ENCODE peak calls at places on chromosomes 12 and 14, in ten cellular contexts. One of them, this sample, is unnamed.

GRCh38 chr12:105462841-105463240 is 132.3 kb downstream of the C12orf75 start:
- DNase-seq in left lung: no peak
- DNase-seq in naive thymus-derived CD4-positive, alpha-beta T cell: no peak
- DNase-seq in psoas muscle: no peak
- DNase-seq in stomach: no peak
- DNase-seq in transverse colon: no peak
- DNase-seq in neuronal stem cell: no peak
- DNase-seq in mesenchymal stem cell: no peak
- DNase-seq in hepatocyte: no peak
- DNase-seq in HepG2: no peak
- DNase-seq in this sample: no peak

GRCh38 chr12:42779186-42779859 is 189.8 kb upstream of the PRICKLE1 start:
- DNase-seq in left lung: no peak
- DNase-seq in naive thymus-derived CD4-positive, alpha-beta T cell: no peak
- DNase-seq in psoas muscle: peak; percentile 25
- DNase-seq in stomach: no peak
- DNase-seq in transverse colon: no peak
- DNase-seq in neuronal stem cell: no peak
- DNase-seq in mesenchymal stem cell: no peak
- DNase-seq in hepatocyte: no peak
- DNase-seq in HepG2: no peak
- DNase-seq in this sample: peak; percentile 19

GRCh38 chr12:19190292-19191031 is 60.9 kb downstream of the PLEKHA5 start:
- DNase-seq in left lung: no peak
- DNase-seq in naive thymus-derived CD4-positive, alpha-beta T cell: no peak
- DNase-seq in psoas muscle: no peak
- DNase-seq in stomach: no peak
- DNase-seq in transverse colon: no peak
- DNase-seq in neuronal stem cell: no peak
- DNase-seq in mesenchymal stem cell: peak; percentile 57
- DNase-seq in hepatocyte: no peak
- DNase-seq in HepG2: no peak
- DNase-seq in this sample: no peak

GRCh38 chr12:64736771-64737170 is 22.4 kb downstream of the GNS start:
- DNase-seq in left lung: no peak
- DNase-seq in naive thymus-derived CD4-positive, alpha-beta T cell: no peak
- DNase-seq in psoas muscle: no peak
- DNase-seq in stomach: no peak
- DNase-seq in transverse colon: no peak
- DNase-seq in neuronal stem cell: no peak
- DNase-seq in mesenchymal stem cell: no peak
- DNase-seq in hepatocyte: no peak
- DNase-seq in HepG2: no peak
- DNase-seq in this sample: no peak

GRCh38 chr12:87112946-87113345 is 856.8 kb upstream of the MGAT4C start:
- DNase-seq in left lung: no peak
- DNase-seq in naive thymus-derived CD4-positive, alpha-beta T cell: no peak
- DNase-seq in psoas muscle: no peak
- DNase-seq in stomach: no peak
- DNase-seq in transverse colon: no peak
- DNase-seq in neuronal stem cell: no peak
- DNase-seq in mesenchymal stem cell: no peak
- DNase-seq in hepatocyte: no peak
- DNase-seq in HepG2: no peak
- DNase-seq in this sample: no peak

GRCh38 chr12:5565933-5566632 is 134.2 kb downstream of the NTF3 start:
- DNase-seq in left lung: no peak
- DNase-seq in naive thymus-derived CD4-positive, alpha-beta T cell: no peak
- DNase-seq in psoas muscle: no peak
- DNase-seq in stomach: no peak
- DNase-seq in transverse colon: no peak
- DNase-seq in neuronal stem cell: no peak
- DNase-seq in mesenchymal stem cell: no peak
- DNase-seq in hepatocyte: no peak
- DNase-seq in HepG2: no peak
- DNase-seq in this sample: no peak

GRCh38 chr12:110102255-110102654 is 21.9 kb upstream of the IFT81 start:
- DNase-seq in left lung: no peak
- DNase-seq in naive thymus-derived CD4-positive, alpha-beta T cell: no peak
- DNase-seq in psoas muscle: peak; percentile 50
- DNase-seq in stomach: no peak
- DNase-seq in transverse colon: no peak
- DNase-seq in neuronal stem cell: no peak
- DNase-seq in mesenchymal stem cell: peak; percentile 75
- DNase-seq in hepatocyte: peak; percentile 39
- DNase-seq in HepG2: peak; percentile 92
- DNase-seq in this sample: no peak

GRCh38 chr12:94636462-94637085 is 13.8 kb downstream of the TMCC3 start:
- DNase-seq in left lung: no peak
- DNase-seq in naive thymus-derived CD4-positive, alpha-beta T cell: no peak
- DNase-seq in psoas muscle: no peak
- DNase-seq in stomach: no peak
- DNase-seq in transverse colon: no peak
- DNase-seq in neuronal stem cell: no peak
- DNase-seq in mesenchymal stem cell: peak; percentile 33
- DNase-seq in hepatocyte: peak; percentile 41
- DNase-seq in HepG2: no peak
- DNase-seq in this sample: peak; percentile 20

GRCh38 chr14:76421662-76422061 is 45.7 kb downstream of the ESRRB start:
- DNase-seq in left lung: no peak
- DNase-seq in naive thymus-derived CD4-positive, alpha-beta T cell: no peak
- DNase-seq in psoas muscle: no peak
- DNase-seq in stomach: no peak
- DNase-seq in transverse colon: no peak
- DNase-seq in neuronal stem cell: no peak
- DNase-seq in mesenchymal stem cell: no peak
- DNase-seq in hepatocyte: no peak
- DNase-seq in HepG2: no peak
- DNase-seq in this sample: no peak

GRCh38 chr12:12275874-12276273 is 9.0 kb upstream of the LRP6 start:
- DNase-seq in left lung: no peak
- DNase-seq in naive thymus-derived CD4-positive, alpha-beta T cell: no peak
- DNase-seq in psoas muscle: no peak
- DNase-seq in stomach: no peak
- DNase-seq in transverse colon: no peak
- DNase-seq in neuronal stem cell: no peak
- DNase-seq in mesenchymal stem cell: no peak
- DNase-seq in hepatocyte: no peak
- DNase-seq in HepG2: no peak
- DNase-seq in this sample: no peak

GRCh38 chr12:132494294-132495164 is 4.6 kb downstream of the FBRSL1 start:
- DNase-seq in left lung: no peak
- DNase-seq in naive thymus-derived CD4-positive, alpha-beta T cell: no peak
- DNase-seq in psoas muscle: no peak
- DNase-seq in stomach: peak; percentile 70
- DNase-seq in transverse colon: no peak
- DNase-seq in neuronal stem cell: no peak
- DNase-seq in mesenchymal stem cell: no peak
- DNase-seq in hepatocyte: peak; percentile 57
- DNase-seq in HepG2: no peak
- DNase-seq in this sample: no peak

GRCh38 chr12:95182868-95183415 is 34.3 kb downstream of the FGD6 start:
- DNase-seq in left lung: no peak
- DNase-seq in naive thymus-derived CD4-positive, alpha-beta T cell: no peak
- DNase-seq in psoas muscle: no peak
- DNase-seq in stomach: no peak
- DNase-seq in transverse colon: no peak
- DNase-seq in neuronal stem cell: no peak
- DNase-seq in mesenchymal stem cell: peak; percentile 77
- DNase-seq in hepatocyte: no peak
- DNase-seq in HepG2: no peak
- DNase-seq in this sample: no peak

GRCh38 chr14:100303179-100303578 is 3.1 kb downstream of the SLC25A29 start:
- DNase-seq in left lung: no peak
- DNase-seq in naive thymus-derived CD4-positive, alpha-beta T cell: no peak
- DNase-seq in psoas muscle: no peak
- DNase-seq in stomach: no peak
- DNase-seq in transverse colon: no peak
- DNase-seq in neuronal stem cell: no peak
- DNase-seq in mesenchymal stem cell: peak; percentile 38
- DNase-seq in hepatocyte: no peak
- DNase-seq in HepG2: no peak
- DNase-seq in this sample: no peak

GRCh38 chr12:47903151-47903611 is 1.6 kb downstream of the VDR start:
- DNase-seq in left lung: peak; percentile 61
- DNase-seq in naive thymus-derived CD4-positive, alpha-beta T cell: no peak
- DNase-seq in psoas muscle: peak; percentile 34
- DNase-seq in stomach: peak; percentile 53
- DNase-seq in transverse colon: peak; percentile 76
- DNase-seq in neuronal stem cell: no peak
- DNase-seq in mesenchymal stem cell: peak; percentile 64
- DNase-seq in hepatocyte: peak; percentile 44
- DNase-seq in HepG2: no peak
- DNase-seq in this sample: no peak

GRCh38 chr12:50219544-50219943 is 52.4 kb upstream of the CERS5 start:
- DNase-seq in left lung: no peak
- DNase-seq in naive thymus-derived CD4-positive, alpha-beta T cell: no peak
- DNase-seq in psoas muscle: no peak
- DNase-seq in stomach: no peak
- DNase-seq in transverse colon: no peak
- DNase-seq in neuronal stem cell: no peak
- DNase-seq in mesenchymal stem cell: no peak
- DNase-seq in hepatocyte: no peak
- DNase-seq in HepG2: no peak
- DNase-seq in this sample: no peak
- H3K4me3 ChIP-seq in left lung: peak overlapping the region; percentile 35
- H3K4me3 ChIP-seq in naive thymus-derived CD4-positive, alpha-beta T cell: no peak overlapping the region
- H3K4me3 ChIP-seq in psoas muscle: peak overlapping the region; percentile 61
- H3K4me3 ChIP-seq in stomach: peak overlapping the region; percentile 45
- H3K4me3 ChIP-seq in transverse colon: no peak overlapping the region
- H3K4me3 ChIP-seq in neuronal stem cell: no peak overlapping the region
- H3K4me3 ChIP-seq in mesenchymal stem cell: no peak overlapping the region
- H3K4me3 ChIP-seq in hepatocyte: no peak overlapping the region
- H3K4me3 ChIP-seq in HepG2: no peak overlapping the region
- H3K4me3 ChIP-seq in this sample: peak overlapping the region; percentile 43

GRCh38 chr12:117100251-117100650 is 1.0 kb upstream of the TESC start:
- DNase-seq in left lung: no peak
- DNase-seq in naive thymus-derived CD4-positive, alpha-beta T cell: no peak
- DNase-seq in psoas muscle: no peak
- DNase-seq in stomach: no peak
- DNase-seq in transverse colon: no peak
- DNase-seq in neuronal stem cell: peak; percentile 24
- DNase-seq in mesenchymal stem cell: peak; percentile 26
- DNase-seq in hepatocyte: peak; percentile 24
- DNase-seq in HepG2: no peak
- DNase-seq in this sample: no peak

GRCh38 chr12:117098361-117099217 is 627 bp downstream of the TESC start:
- DNase-seq in left lung: peak; percentile 41
- DNase-seq in naive thymus-derived CD4-positive, alpha-beta T cell: peak; percentile 11
- DNase-seq in psoas muscle: no peak
- DNase-seq in stomach: peak; percentile 75
- DNase-seq in transverse colon: peak; percentile 16
- DNase-seq in neuronal stem cell: no peak
- DNase-seq in mesenchymal stem cell: no peak
- DNase-seq in hepatocyte: no peak
- DNase-seq in HepG2: no peak
- DNase-seq in this sample: no peak

GRCh38 chr12:117101953-117102833 is 3.0 kb upstream of the TESC start:
- DNase-seq in left lung: no peak
- DNase-seq in naive thymus-derived CD4-positive, alpha-beta T cell: no peak
- DNase-seq in psoas muscle: no peak
- DNase-seq in stomach: no peak
- DNase-seq in transverse colon: no peak
- DNase-seq in neuronal stem cell: peak; percentile 24
- DNase-seq in mesenchymal stem cell: no peak
- DNase-seq in hepatocyte: no peak
- DNase-seq in HepG2: no peak
- DNase-seq in this sample: no peak

GRCh38 chr12:117098071-117098360 is 1.2 kb downstream of the TESC start:
- DNase-seq in left lung: no peak
- DNase-seq in naive thymus-derived CD4-positive, alpha-beta T cell: no peak
- DNase-seq in psoas muscle: no peak
- DNase-seq in stomach: no peak
- DNase-seq in transverse colon: no peak
- DNase-seq in neuronal stem cell: no peak
- DNase-seq in mesenchymal stem cell: no peak
- DNase-seq in hepatocyte: no peak
- DNase-seq in HepG2: no peak
- DNase-seq in this sample: no peak

GRCh38 chr12:117100851-117101673 is 1.8 kb upstream of the TESC start:
- DNase-seq in left lung: no peak
- DNase-seq in naive thymus-derived CD4-positive, alpha-beta T cell: no peak
- DNase-seq in psoas muscle: no peak
- DNase-seq in stomach: no peak
- DNase-seq in transverse colon: no peak
- DNase-seq in neuronal stem cell: no peak
- DNase-seq in mesenchymal stem cell: no peak
- DNase-seq in hepatocyte: no peak
- DNase-seq in HepG2: no peak
- DNase-seq in this sample: no peak
- H3K27me3 ChIP-seq in left lung: peaks cover 51% of the 10 kb centered on the region
- H3K27me3 ChIP-seq in naive thymus-derived CD4-positive, alpha-beta T cell: peaks cover 10% of the 10 kb centered on the region
- H3K27me3 ChIP-seq in psoas muscle: peaks cover 18% of the 10 kb centered on the region
- H3K27me3 ChIP-seq in stomach: peaks cover 58% of the 10 kb centered on the region
- H3K27me3 ChIP-seq in transverse colon: peaks cover 68% of the 10 kb centered on the region
- H3K27me3 ChIP-seq in neuronal stem cell: peaks cover 59% of the 10 kb centered on the region
- H3K27me3 ChIP-seq in mesenchymal stem cell: peaks cover 82% of the 10 kb centered on the region
- H3K27me3 ChIP-seq in hepatocyte: peaks cover 67% of the 10 kb centered on the region
- H3K27me3 ChIP-seq in HepG2: no peaks in the 10 kb centered on the region
- H3K27me3 ChIP-seq in this sample: peaks cover 4% of the 10 kb centered on the region

DNA sequence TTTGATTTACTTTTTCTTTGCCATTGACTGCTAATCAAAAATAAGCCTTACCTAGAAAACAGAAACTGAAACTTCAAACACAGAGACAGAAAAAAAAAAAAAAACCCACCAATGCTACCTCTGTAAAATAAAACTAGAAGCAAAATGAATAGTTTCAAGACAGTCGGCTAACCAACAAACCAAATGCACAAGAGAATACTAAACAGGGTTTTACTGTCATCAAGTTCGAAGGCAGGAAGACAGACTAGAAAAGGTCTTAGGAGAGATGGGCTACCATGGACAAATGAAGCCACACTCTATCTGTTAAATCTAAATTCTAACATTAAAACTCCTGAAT is 59.5 kb downstream of the SEL1L start:
- DNase-seq in left lung: no peak
- DNase-seq in naive thymus-derived CD4-positive, alpha-beta T cell: peak; percentile 10
- DNase-seq in psoas muscle: no peak
- DNase-seq in stomach: no peak
- DNase-seq in transverse colon: no peak
- DNase-seq in neuronal stem cell: no peak
- DNase-seq in mesenchymal stem cell: no peak
- DNase-seq in hepatocyte: no peak
- DNase-seq in HepG2: no peak
- DNase-seq in this sample: no peak
- H3K4me3 ChIP-seq in left lung: no peak overlapping the region
- H3K4me3 ChIP-seq in naive thymus-derived CD4-positive, alpha-beta T cell: peak overlapping the region; percentile 4
- H3K4me3 ChIP-seq in psoas muscle: no peak overlapping the region
- H3K4me3 ChIP-seq in stomach: no peak overlapping the region
- H3K4me3 ChIP-seq in transverse colon: no peak overlapping the region
- H3K4me3 ChIP-seq in neuronal stem cell: no peak overlapping the region
- H3K4me3 ChIP-seq in mesenchymal stem cell: no peak overlapping the region
- H3K4me3 ChIP-seq in hepatocyte: no peak overlapping the region
- H3K4me3 ChIP-seq in HepG2: no peak overlapping the region
- H3K4me3 ChIP-seq in this sample: no peak overlapping the region

GRCh38 chr14:20656274-20656673 is 14.8 kb upstream of the OR6S1 start:
- DNase-seq in left lung: no peak
- DNase-seq in naive thymus-derived CD4-positive, alpha-beta T cell: no peak
- DNase-seq in psoas muscle: no peak
- DNase-seq in stomach: no peak
- DNase-seq in transverse colon: no peak
- DNase-seq in neuronal stem cell: no peak
- DNase-seq in mesenchymal stem cell: no peak
- DNase-seq in hepatocyte: no peak
- DNase-seq in HepG2: no peak
- DNase-seq in this sample: no peak
- H3K27me3 ChIP-seq in left lung: peaks cover 100% of the 10 kb centered on the region
- H3K27me3 ChIP-seq in naive thymus-derived CD4-positive, alpha-beta T cell: peaks cover 25% of the 10 kb centered on the region
- H3K27me3 ChIP-seq in psoas muscle: peaks cover 26% of the 10 kb centered on the region
- H3K27me3 ChIP-seq in stomach: peaks cover 98% of the 10 kb centered on the region
- H3K27me3 ChIP-seq in transverse colon: peaks cover 86% of the 10 kb centered on the region
- H3K27me3 ChIP-seq in neuronal stem cell: peaks cover 65% of the 10 kb centered on the region
- H3K27me3 ChIP-seq in mesenchymal stem cell: peaks cover 84% of the 10 kb centered on the region
- H3K27me3 ChIP-seq in hepatocyte: peaks cover 51% of the 10 kb centered on the region
- H3K27me3 ChIP-seq in HepG2: no peaks in the 10 kb centered on the region
- H3K27me3 ChIP-seq in this sample: no peaks in the 10 kb centered on the region